ENCODE peak calls at places on chromosomes 12 and 14, in four cellular contexts. E is HCT116, S is PC-3, A is SK-N-SH. N is an unnamed sample.

GRCh38 chr14:61145258-61145902 is 135.8 kb downstream of the TMEM30B start:
- DNase-seq in A (peak; percentile 53), S (peak; percentile 47), E (no peak), N (no peak)

GRCh38 chr12:106712768-106713167 is 61.7 kb upstream of the RIC8B start:
- DNase-seq in S (no peak), E (no peak), A (no peak), N (no peak)

GRCh38 chr14:92513966-92514843 is 624 bp downstream of the RIN3 start:
- DNase-seq in E (no peak), S (no peak), A (no peak), N (no peak)

GRCh38 chr12:129101404-129101803 is 248.1 kb downstream of the GLT1D1 start:
- DNase-seq in A (no peak), E (no peak), S (no peak), N (no peak)

GRCh38 chr14:38860530-38860929 is 242.5 kb downstream of the SEC23A start:
- DNase-seq in E (no peak), A (no peak), S (no peak), N (no peak)

GRCh38 chr14:30427401-30427800 is 131.6 kb upstream of the G2E3 start:
- DNase-seq in A (no peak), E (no peak), S (no peak), N (no peak)

GRCh38 chr14:49959822-49960408 is 67.0 kb downstream of the ARF6 start:
- DNase-seq in E (no peak), A (no peak), S (no peak), N (peak; percentile 96)

GRCh38 chr12:78887008-78887407 is 22.4 kb downstream of the SYT1 start:
- DNase-seq in A (no peak), E (peak; percentile 87), S (peak; percentile 75), N (no peak)

GRCh38 chr12:123780956-123781355 is 18.9 kb downstream of the DNAH10 start:
- DNase-seq in A (no peak), E (no peak), S (no peak), N (no peak)

GRCh38 chr12:113086249-113087164 is 30.0 kb downstream of the DTX1 start:
- DNase-seq in A (no peak), S (no peak), E (no peak), N (peak; percentile 88)

GRCh38 chr12:608921-609320 is 54.3 kb downstream of the NINJ2 start:
- DNase-seq in S (no peak), E (no peak), A (no peak), N (no peak)

GRCh38 chr14:73887116-73887490 is 444 bp downstream of the ZNF410 start:
- DNase-seq in A (no peak), E (no peak), S (no peak), N (no peak)

GRCh38 chr14:78836777-78837176 is 666.6 kb downstream of the NRXN3 start:
- DNase-seq in A (peak; percentile 21), E (peak; percentile 36), S (peak; percentile 58), N (peak; percentile 39)

GRCh38 chr12:83434600-83434999 is 747.9 kb downstream of the TMTC2 start:
- DNase-seq in A (no peak), S (peak; percentile 33), E (no peak), N (no peak)

GRCh38 chr12:67241482-67241881 is 27.7 kb upstream of the CAND1 start:
- DNase-seq in A (no peak), E (no peak), S (peak; percentile 45), N (no peak)

GRCh38 chr12:30813741-30814687 is 59.3 kb upstream of the CAPRIN2 start:
- DNase-seq in S (peak; percentile 41), A (no peak), E (no peak), N (no peak)

GRCh38 chr14:53714495-53715389 is 241.9 kb downstream of the BMP4 start:
- DNase-seq in S (no peak), A (no peak), E (no peak), N (no peak)

GRCh38 chr14:53716521-53716920 is 240.1 kb downstream of the BMP4 start:
- DNase-seq in A (no peak), E (no peak), S (no peak), N (no peak)

GRCh38 chr14:53710615-53711014 is 246.0 kb downstream of the BMP4 start:
- DNase-seq in A (no peak), E (no peak), S (no peak), N (no peak)

GRCh38 chr14:53711205-53711604 is 245.4 kb downstream of the BMP4 start:
- DNase-seq in E (no peak), S (no peak), A (no peak), N (no peak)

DNA sequence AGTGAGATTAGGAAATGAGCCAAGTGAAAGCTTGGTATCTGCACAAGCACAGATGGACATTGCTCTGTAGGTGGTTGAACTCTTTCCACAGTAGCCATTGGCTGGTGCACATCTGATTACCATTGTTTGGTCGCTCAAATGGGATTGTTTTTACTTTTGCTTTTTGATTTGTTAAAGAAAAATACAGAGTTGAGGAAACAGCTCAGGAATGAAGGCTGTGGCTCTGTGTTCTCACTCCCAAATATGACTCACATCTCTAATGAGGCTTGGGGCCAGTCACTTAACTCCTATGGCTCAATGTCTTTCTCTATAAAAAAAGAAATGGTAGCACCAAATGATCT is 241.3 kb downstream of the BMP4 start:
- DNase-seq in S (peak; percentile 45), E (peak; percentile 32), A (no peak), N (no peak)
- TF ChIP-seq EZH2phosphoT487 in S (no peak), E (no peak), A (no peak), N (no peak)

GRCh38 chr14:65019944-65020566 is 33.4 kb downstream of the FNTB start:
- DNase-seq in E (peak; percentile 53), S (peak; percentile 89), A (peak; percentile 59), N (peak; percentile 64)
- TF ChIP-seq EZH2phosphoT487 in E (no peak), S (no peak), A (no peak), N (no peak)

DNA sequence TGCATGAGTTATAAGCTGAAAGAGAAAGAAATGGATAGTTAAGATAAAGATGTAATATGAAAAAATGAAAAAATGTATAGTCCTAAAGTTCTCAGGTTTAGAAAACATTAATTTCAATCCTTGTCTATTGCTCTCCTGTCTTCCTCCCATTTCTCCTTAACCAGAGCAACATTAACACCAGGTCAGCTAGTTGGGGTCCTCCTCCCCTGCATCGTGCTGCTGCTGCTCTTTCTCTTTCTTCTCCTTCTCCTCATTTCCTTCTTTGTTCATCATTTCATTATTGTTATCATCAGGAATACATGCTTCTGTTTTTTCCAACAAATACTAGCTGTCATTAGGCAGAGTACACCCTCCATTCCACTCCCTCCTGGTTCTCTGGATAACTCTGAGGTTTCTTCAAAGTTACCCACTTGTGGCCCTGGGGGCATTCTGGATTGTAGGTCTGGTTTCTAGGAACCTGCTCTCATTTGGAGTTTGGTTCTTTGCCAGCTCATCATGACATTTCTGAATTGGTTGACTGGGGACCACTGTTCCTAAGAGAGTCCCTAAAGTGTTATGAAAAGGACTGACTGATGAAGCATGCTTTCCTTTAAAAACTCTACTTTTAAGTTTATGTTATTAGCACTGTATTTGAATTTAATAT is 17.0 kb downstream of the ACSS3 start:
- DNase-seq in E (no peak), S (no peak), A (no peak), N (no peak)
- TF ChIP-seq EZH2phosphoT487 in E (no peak), S (no peak), A (no peak), N (no peak)

GRCh38 chr14:51511265-51511664 is 140.4 kb upstream of the FRMD6 start:
- DNase-seq in S (no peak), A (no peak), E (no peak), N (no peak)
- TF ChIP-seq EZH2phosphoT487 in S (no peak), A (no peak), E (no peak), N (no peak)

GRCh38 chr12:49233842-49234526 is 30.9 kb upstream of the TUBA1C start:
- DNase-seq in A (no peak), S (no peak), E (no peak), N (no peak)

GRCh38 chr12:49230176-49230575 is 34.7 kb upstream of the TUBA1C start:
- DNase-seq in E (no peak), A (no peak), S (no peak), N (no peak)

GRCh38 chr12:49230810-49231209 is 34.1 kb upstream of the TUBA1C start:
- DNase-seq in E (no peak), A (no peak), S (no peak), N (no peak)

GRCh38 chr12:49232940-49233841 is 31.7 kb upstream of the TUBA1C start:
- DNase-seq in A (peak; percentile 64), S (no peak), E (no peak), N (no peak)

DNA sequence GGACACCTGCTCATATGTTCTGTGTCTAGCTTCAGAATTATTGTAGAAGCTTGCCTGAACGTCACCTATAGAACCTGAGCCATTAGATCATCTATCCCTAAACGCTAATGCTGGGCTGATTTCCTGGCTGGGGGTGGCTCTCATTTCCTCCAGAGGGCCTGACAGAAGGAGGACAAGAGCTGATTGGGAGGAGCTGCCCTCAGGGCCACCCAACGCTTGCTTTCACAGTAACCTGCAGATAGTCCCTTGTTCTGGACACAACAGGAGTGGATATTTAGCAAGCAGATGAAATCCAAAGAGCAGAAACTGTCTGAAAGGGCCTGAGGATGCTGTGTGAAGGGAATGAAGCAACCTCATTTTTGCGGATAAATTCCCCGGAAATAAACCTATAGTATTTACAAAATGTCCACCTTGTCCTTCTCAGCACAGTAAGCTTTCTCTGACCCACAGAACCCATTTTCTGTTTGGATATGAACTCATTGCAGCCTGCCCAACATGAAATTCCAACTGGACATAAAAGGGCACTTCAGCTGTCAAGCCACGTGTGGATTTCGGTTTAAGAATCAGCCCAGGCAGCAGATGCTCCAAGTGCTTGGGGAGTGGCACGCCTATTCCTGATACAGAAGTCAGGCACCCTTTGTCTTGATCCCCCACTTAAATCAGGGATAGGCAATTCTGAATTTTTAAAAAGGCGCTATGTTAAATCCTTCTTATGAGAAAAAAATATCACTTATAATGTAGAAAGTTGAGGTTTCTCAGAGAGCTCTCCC is 32.8 kb upstream of the TUBA1C start:
- DNase-seq in A (no peak), S (no peak), E (no peak), N (no peak)
- TF ChIP-seq EZH2phosphoT487 in A (no peak), S (no peak), E (no peak), N (no peak)

DNA sequence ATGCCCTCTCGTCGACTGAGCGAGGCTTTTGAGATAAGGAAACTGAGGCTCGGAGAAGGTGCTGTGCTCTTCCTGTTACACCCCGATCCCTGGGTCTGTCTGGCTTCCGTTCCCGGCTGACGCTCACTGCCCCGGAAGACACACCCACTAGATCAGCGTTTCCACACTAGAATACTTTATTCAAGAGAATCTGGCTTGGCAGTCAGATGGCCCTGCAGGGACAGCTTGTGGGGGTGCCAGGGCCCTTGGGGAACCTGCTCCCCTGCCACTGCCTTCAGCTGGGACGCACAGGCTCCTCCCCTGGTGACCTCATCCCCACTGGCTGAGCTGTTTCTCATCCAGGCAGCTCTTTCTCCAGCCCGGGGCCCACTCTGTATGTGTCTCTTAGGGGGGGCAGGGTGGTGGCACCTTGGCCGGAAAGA is 13.7 kb downstream of the PGF start:
- DNase-seq in S (no peak), E (no peak), A (no peak), N (peak; percentile 71)
- TF ChIP-seq EZH2phosphoT487 in S (no peak), E (no peak), A (no peak), N (no peak)

GRCh38 chr12:14416658-14417057 is 51.2 kb downstream of the ATF7IP start:
- DNase-seq in S (peak; percentile 50), A (peak; percentile 27), E (no peak), N (peak; percentile 65)
- TF ChIP-seq EZH2phosphoT487 in S (no peak), A (no peak), E (no peak), N (no peak)